ENCODE peak calls at places on chromosomes 3 and 15, in eight cellular contexts. C, J, W, E, Z, R, G and Y are unnamed samples.
A peak's percentile ranks its signal among the peaks of the same experiment; 100 is the strongest.

GRCh38 chr3:99633887-99634558 is 4.4 kb upstream of the COL8A1 start:
- DNase-seq in Z (no peak), C (no peak), R (no peak), J (no peak), W (no peak), G (no peak), E (no peak), Y (no peak)

GRCh38 chr3:21436846-21437245 is 314.2 kb downstream of the ZNF385D start:
- DNase-seq in W (no peak), R (no peak), G (no peak), C (no peak), Z (no peak), J (no peak), E (no peak), Y (no peak)

GRCh38 chr15:38867556-38867955 is 302.9 kb upstream of the RASGRP1 start:
- DNase-seq in W (no peak), R (no peak), E (no peak), Z (no peak), C (no peak), G (no peak), J (no peak), Y (no peak)

GRCh38 chr3:191020730-191021405 is 158.4 kb upstream of the GMNC start:
- DNase-seq in Z (no peak), C (peak; percentile 10), W (peak; percentile 18), G (no peak), E (no peak), R (no peak), J (no peak), Y (no peak)

GRCh38 chr3:134681527-134681910 is 30.7 kb upstream of the KY start:
- DNase-seq in E (no peak), C (no peak), Z (no peak), R (no peak), J (no peak), W (no peak), G (no peak), Y (no peak)

GRCh38 chr15:56244811-56245576 is 1.3 kb upstream of the RFX7 start:
- DNase-seq in Z (no peak), R (peak; percentile 64), J (no peak), W (no peak), G (peak; percentile 35), C (no peak), E (peak; percentile 57), Y (no peak)

GRCh38 chr3:123778525-123778924 is 105.6 kb downstream of the MYLK start:
- DNase-seq in Z (no peak), G (no peak), W (no peak), R (no peak), J (peak; percentile 68), C (no peak), E (no peak), Y (no peak)

GRCh38 chr15:77419050-77419835 is 661 bp downstream of the PEAK1 start:
- DNase-seq in C (no peak), J (peak; percentile 89), W (peak; percentile 48), R (peak; percentile 31), G (peak; percentile 66), Z (no peak), E (peak; percentile 73), Y (no peak)

GRCh38 chr3:104392327-104392726 is 974.4 kb upstream of the ALCAM start:
- DNase-seq in R (no peak), W (no peak), E (no peak), J (no peak), Z (no peak), G (no peak), C (no peak), Y (no peak)

GRCh38 chr3:67804089-67804488 is 149.7 kb upstream of the SUCLG2 start:
- DNase-seq in R (no peak), J (no peak), Z (no peak), W (no peak), E (no peak), C (no peak), G (no peak), Y (no peak)

GRCh38 chr15:58355965-58356358 is 75.8 kb upstream of the LIPC start:
- DNase-seq in E (no peak), R (no peak), W (no peak), J (no peak), C (no peak), Z (no peak), G (no peak), Y (no peak)

GRCh38 chr3:155241559-155241958 is 51.9 kb downstream of the STRIT1 start:
- DNase-seq in G (no peak), E (no peak), W (peak; percentile 56), Z (no peak), C (no peak), R (no peak), J (no peak), Y (no peak)

GRCh38 chr3:99646107-99646435 is 7.7 kb downstream of the COL8A1 start:
- DNase-seq in E (no peak), W (no peak), Z (no peak), R (no peak), G (no peak), J (no peak), C (no peak), Y (no peak)

GRCh38 chr3:95172144-95172543 is 1109.3 kb downstream of the NSUN3 start:
- DNase-seq in G (no peak), W (no peak), C (no peak), R (no peak), E (no peak), J (no peak), Z (no peak), Y (no peak)

GRCh38 chr3:194369522-194370279 is at the start of gene LRRC15:
- DNase-seq in W (peak; percentile 45), Z (no peak), R (peak; percentile 22), J (no peak), G (peak; percentile 63), E (no peak), C (no peak), Y (no peak)

DNA sequence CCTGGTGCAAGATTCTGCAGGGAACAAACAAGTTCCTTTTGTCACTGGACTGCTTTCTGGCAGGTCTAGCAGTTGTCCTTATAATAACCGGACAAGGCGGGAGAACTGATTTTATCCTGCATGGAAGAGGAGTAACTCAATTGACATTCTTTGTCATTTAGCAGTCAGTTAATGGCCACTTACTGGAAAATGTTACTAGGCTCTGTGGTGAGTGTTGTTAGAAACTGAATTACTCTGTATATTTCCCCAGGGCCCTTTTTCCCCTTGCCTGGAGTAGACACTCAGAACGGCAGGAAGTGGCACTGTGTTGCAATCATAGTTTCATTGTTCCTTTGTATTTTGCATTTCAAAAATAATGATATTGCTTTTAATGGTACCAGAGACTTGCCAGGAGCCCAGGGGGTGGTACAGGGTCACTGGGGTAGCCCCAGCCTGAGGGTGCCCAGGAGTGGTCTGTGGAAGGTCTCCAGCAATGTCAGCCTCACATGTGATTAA is 318.6 kb upstream of the LRRFIP2 start:
- DNase-seq in R (no peak), G (no peak), Z (no peak), W (peak; percentile 70), E (no peak), J (no peak), C (no peak), Y (no peak)
- H3K4me3 ChIP-seq in R (no peak overlapping the region), G (no peak overlapping the region), Z (no peak overlapping the region), W (no peak overlapping the region), E (no peak overlapping the region), J (no peak overlapping the region), C (no peak overlapping the region), Y (no peak overlapping the region)

GRCh38 chr15:41969851-41970431 is 2.4 kb downstream of the EHD4 start:
- DNase-seq in G (no peak), Z (peak; percentile 88), C (no peak), J (peak; percentile 76), E (no peak), R (no peak), W (no peak), Y (peak; percentile 74)

GRCh38 chr15:41970456-41970855 is 1.9 kb downstream of the EHD4 start:
- DNase-seq in R (no peak), Z (no peak), G (no peak), J (peak; percentile 59), W (no peak), E (no peak), C (no peak), Y (no peak)

GRCh38 chr15:41971893-41972340 is 440 bp downstream of the EHD4 start:
- DNase-seq in R (no peak), W (no peak), G (peak; percentile 67), Z (no peak), C (no peak), E (no peak), J (peak; percentile 91), Y (no peak)

GRCh38 chr15:41971089-41971892 is 1.1 kb downstream of the EHD4 start:
- DNase-seq in Z (peak; percentile 89), C (no peak), G (peak; percentile 83), W (peak; percentile 67), R (peak; percentile 76), J (peak; percentile 90), E (peak; percentile 63), Y (peak; percentile 83)

DNA sequence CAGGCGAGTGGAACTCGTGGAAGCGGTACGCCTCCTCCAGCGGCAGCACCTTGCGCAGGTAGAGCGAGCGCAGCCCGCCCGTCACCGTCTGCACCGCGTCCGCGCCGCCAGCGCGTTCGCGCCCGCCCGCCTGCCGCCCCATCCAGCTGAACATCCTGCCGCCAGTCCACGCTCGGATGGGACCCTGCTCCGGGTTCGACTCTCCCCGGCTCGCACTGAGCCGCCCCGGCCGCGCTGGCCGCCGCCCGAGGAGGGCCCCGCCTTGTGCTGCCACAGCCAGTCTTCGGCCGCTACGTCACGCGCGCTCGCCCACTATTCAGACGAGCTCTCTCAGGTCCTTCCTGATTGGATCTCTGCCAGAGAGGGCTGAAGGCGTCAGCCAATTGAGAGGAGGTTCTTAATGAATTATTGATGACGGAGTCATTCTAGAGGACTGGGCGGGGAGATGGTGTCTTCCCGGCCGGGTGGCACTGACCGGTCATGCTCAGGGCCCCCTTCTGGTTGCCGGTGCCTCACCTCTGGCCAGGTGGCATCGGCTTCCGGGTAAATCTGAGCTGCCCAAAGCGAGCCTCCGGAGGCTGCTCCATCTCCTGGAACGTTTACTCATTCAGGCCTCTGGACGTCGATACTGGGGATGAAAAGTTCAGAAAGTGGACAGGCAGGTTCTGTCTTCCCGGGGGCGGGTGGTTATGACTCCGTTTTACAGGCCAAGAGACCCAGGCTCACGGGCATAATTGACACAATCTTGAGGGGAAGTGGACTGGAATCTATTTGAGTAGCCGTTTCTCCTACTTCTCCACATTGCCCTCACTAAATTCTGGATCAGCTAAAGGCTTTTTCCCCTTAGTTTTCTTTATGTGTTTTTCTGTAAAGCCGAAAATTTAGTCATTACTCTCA is at the start of gene EHD4:
- DNase-seq in R (peak; percentile 100), J (peak; percentile 100), W (peak; percentile 99), Z (peak; percentile 92), E (peak; percentile 97), G (peak; percentile 99), C (peak; percentile 89), Y (peak; percentile 96)
- TF ChIP-seq CTCF in R (peak; percentile 22), J (no peak), W (peak; percentile 23), Z (no peak), E (peak; percentile 25), G (peak; percentile 28), C (peak; percentile 34), Y (peak; percentile 31)

DNA sequence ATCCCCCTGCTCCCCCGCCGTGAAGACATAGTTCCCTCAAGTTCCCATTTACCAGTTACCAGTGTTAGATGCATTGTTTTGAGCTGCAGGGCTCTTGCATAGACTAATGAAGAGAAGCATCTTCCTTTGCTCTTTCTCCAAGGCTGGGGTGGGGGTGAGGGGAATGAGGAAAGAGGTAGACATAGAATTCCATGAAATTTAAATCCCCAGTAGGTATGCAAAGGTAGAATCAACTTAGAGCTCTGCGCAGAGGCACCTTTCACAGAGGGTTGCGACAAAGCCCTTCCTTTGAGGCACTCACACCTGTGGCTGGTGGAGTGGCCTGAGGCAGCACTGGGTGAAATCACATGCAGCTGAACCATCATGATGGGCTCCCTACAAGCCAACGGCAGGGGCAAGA is 101.3 kb downstream of the WDR76 start:
- DNase-seq in R (no peak), C (no peak), Z (no peak), W (no peak), G (no peak), J (no peak), E (no peak), Y (no peak)
- H3K4me3 ChIP-seq in R (no peak overlapping the region), C (no peak overlapping the region), Z (no peak overlapping the region), W (no peak overlapping the region), G (no peak overlapping the region), J (no peak overlapping the region), E (no peak overlapping the region), Y (no peak overlapping the region)

GRCh38 chr15:22989576-22990477 is 9.7 kb upstream of the CYFIP1 start:
- DNase-seq in J (peak; percentile 52), G (no peak), E (no peak), C (no peak), Z (no peak), R (peak; percentile 45), W (no peak), Y (no peak)
- TF ChIP-seq CTCF in J (no peak), G (no peak), E (no peak), C (no peak), Z (no peak), R (no peak), W (no peak), Y (no peak)